ENCODE peak calls at places on chromosomes 16 and 17, in six cellular contexts. E is adrenal gland, W is stomach, Q is ovary, U is body of pancreas, X is H1. A is an unnamed sample.
A peak's percentile ranks its signal among the peaks of the same experiment; 100 is the strongest.

GRCh38 chr17:41451154-41451728 is 10.5 kb upstream of the KRT38 start:
- DNase-seq in E (no peak), W (no peak), Q (no peak), U (no peak), X (no peak), A (no peak)

GRCh38 chr16:89325861-89326471 is 108.5 kb downstream of the ZNF778 start:
- DNase-seq in E (peak; percentile 81), W (peak; percentile 72), Q (peak; percentile 66), U (peak; percentile 75), X (no peak), A (peak; percentile 56)

GRCh38 chr16:68992521-68992920 is 112.9 kb upstream of the HAS3 start:
- DNase-seq in E (no peak), W (no peak), Q (no peak), U (no peak), X (no peak), A (no peak)

GRCh38 chr17:32755045-32755805 is 121.7 kb downstream of the MYO1D start:
- DNase-seq in E (no peak), W (no peak), Q (no peak), U (no peak), X (no peak), A (no peak)

GRCh38 chr17:64073771-64074703 is 53.6 kb upstream of the ICAM2 start:
- DNase-seq in E (no peak), W (no peak), Q (no peak), U (no peak), X (no peak), A (no peak)

GRCh38 chr17:82110298-82110697 is 12.3 kb upstream of the FASN start:
- DNase-seq in E (no peak), W (no peak), Q (no peak), U (peak; percentile 51), X (no peak), A (no peak)

GRCh38 chr16:85652431-85653221 is 36.1 kb downstream of the GINS2 start:
- DNase-seq in E (peak; percentile 90), W (peak; percentile 63), Q (peak; percentile 80), U (peak; percentile 65), X (no peak), A (no peak)

GRCh38 chr16:58028541-58029070 is 3.1 kb downstream of the MMP15 start:
- DNase-seq in E (peak; percentile 31), W (no peak), Q (no peak), U (no peak), X (no peak), A (no peak)

GRCh38 chr16:19685176-19685575 is 32.9 kb downstream of the KNOP1 start:
- DNase-seq in E (no peak), W (no peak), Q (no peak), U (no peak), X (no peak), A (no peak)

GRCh38 chr16:88601313-88602036 is 31.3 kb downstream of the ZC3H18 start:
- DNase-seq in E (no peak), W (no peak), Q (no peak), U (no peak), X (no peak), A (no peak)

GRCh38 chr17:56317351-56318208 is 164.3 kb downstream of the ANKFN1 start:
- DNase-seq in E (no peak), W (no peak), Q (no peak), U (no peak), X (no peak), A (no peak)

GRCh38 chr17:7477392-7478275 is 1.8 kb downstream of the ZBTB4 start:
- DNase-seq in E (peak; percentile 80), W (peak; percentile 60), Q (peak; percentile 41), U (peak; percentile 69), X (no peak), A (no peak)

GRCh38 chr16:81445926-81446317 is 1.3 kb downstream of the CMIP start:
- DNase-seq in E (no peak), W (no peak), Q (peak; percentile 44), U (peak; percentile 36), X (peak; percentile 48), A (no peak)

GRCh38 chr16:30382398-30383015 is at the start of gene SEPTIN1:
- DNase-seq in E (no peak), W (no peak), Q (no peak), U (no peak), X (no peak), A (no peak)

GRCh38 chr17:16516594-16517018 is 24.6 kb upstream of the LRRC75A start:
- DNase-seq in E (peak; percentile 74), W (no peak), Q (peak; percentile 39), U (no peak), X (no peak), A (peak; percentile 40)

GRCh38 chr17:57705921-57706695 is 39.0 kb downstream of the CCDC182 start:
- DNase-seq in E (no peak), W (no peak), Q (no peak), U (no peak), X (peak; percentile 35), A (no peak)

GRCh38 chr17:28904800-28905199 is 1.9 kb upstream of the DHRS13 start:
- DNase-seq in E (no peak), W (no peak), Q (no peak), U (no peak), X (no peak), A (no peak)

GRCh38 chr17:28907052-28907438 is 4.2 kb upstream of the DHRS13 start:
- DNase-seq in E (no peak), W (no peak), Q (no peak), U (no peak), X (no peak), A (no peak)

GRCh38 chr17:28907709-28908475 is 5.0 kb upstream of the DHRS13 start:
- DNase-seq in E (no peak), W (no peak), Q (peak; percentile 49), U (no peak), X (no peak), A (no peak)

GRCh38 chr17:28908640-28909098 is 5.8 kb upstream of the DHRS13 start:
- DNase-seq in E (peak; percentile 61), W (no peak), Q (peak; percentile 78), U (no peak), X (no peak), A (no peak)

DNA sequence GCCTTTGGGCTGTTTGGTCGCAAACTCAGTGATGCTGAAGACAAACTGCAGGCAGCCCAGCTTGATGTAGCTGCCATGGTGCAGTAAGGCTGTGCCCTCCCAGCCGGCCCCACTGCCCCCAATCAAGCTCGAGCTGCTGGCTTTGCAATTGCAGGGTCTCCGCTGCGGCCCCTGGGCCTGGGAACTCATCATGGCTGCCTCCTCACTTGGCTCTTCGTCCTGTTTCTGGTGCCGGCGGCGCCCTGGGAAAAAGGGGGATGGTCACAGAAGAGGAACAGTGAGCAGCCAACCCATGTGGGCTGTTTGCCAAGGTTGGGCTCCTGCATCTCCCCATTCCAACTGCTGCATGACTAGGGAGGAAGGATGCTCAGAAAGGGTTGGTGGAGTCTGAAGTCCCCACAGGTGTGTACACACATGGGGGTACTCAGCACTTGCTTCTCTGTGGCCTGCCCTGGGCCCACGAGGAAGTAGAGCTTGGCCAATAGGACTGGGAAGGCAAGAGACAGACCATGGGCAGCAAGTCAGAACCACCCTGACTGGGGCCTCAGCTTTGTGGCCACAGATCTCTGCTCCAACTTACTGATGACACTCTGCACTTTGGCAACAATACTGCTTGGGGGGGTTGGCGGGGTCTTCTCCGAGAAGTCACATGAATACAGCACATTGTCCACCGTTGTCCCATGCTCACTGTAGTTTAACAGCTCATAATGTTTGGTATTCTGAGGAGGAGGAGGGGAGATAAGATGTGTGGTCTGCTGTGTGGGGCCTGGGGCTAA is 3.6 kb upstream of the DHRS13 start:
- DNase-seq in E (no peak), W (no peak), Q (no peak), U (no peak), X (no peak), A (no peak)
- H3K4me1 ChIP-seq in E (peaks cover 8% of the 10 kb centered on the region), W (peaks cover 60% of the 10 kb centered on the region), Q (peaks cover 7% of the 10 kb centered on the region), U (peaks cover 19% of the 10 kb centered on the region), X (peaks cover 5% of the 10 kb centered on the region), A (no peaks in the 10 kb centered on the region)

GRCh38 chr16:67199808-67200198 is 872 bp downstream of the ELMO3 start:
- DNase-seq in E (no peak), W (no peak), Q (no peak), U (no peak), X (peak; percentile 79), A (peak; percentile 62)
- TF ChIP-seq POLR2A in E (no peak), W (no peak), Q (no peak), U (no peak), X (no peak), A (peak; percentile 7)

GRCh38 chr17:59848778-59849177 is 44.0 kb downstream of the TUBD1 start:
- DNase-seq in E (peak; percentile 59), W (peak; percentile 74), Q (peak; percentile 72), U (peak; percentile 83), X (no peak), A (no peak)
- H3K4me3 ChIP-seq in E (no peak overlapping the region), W (no peak overlapping the region), Q (no peak overlapping the region), U (no peak overlapping the region), X (no peak overlapping the region), A (no peak overlapping the region)

GRCh38 chr17:31568140-31568938 is 176.9 kb downstream of the RAB11FIP4 start:
- DNase-seq in E (no peak), W (no peak), Q (peak; percentile 63), U (no peak), X (no peak), A (no peak)
- H3K4me1 ChIP-seq in E (no peaks in the 10 kb centered on the region), W (peaks cover 99% of the 10 kb centered on the region), Q (peaks cover 28% of the 10 kb centered on the region), U (peaks cover 75% of the 10 kb centered on the region), X (peaks cover 7% of the 10 kb centered on the region), A (no peaks in the 10 kb centered on the region)

GRCh38 chr16:398551-399277 is 1.7 kb downstream of the NME4 start:
- DNase-seq in E (no peak), W (no peak), Q (no peak), U (no peak), X (peak; percentile 68), A (no peak)
- TF ChIP-seq POLR2A in E (no peak), W (no peak), Q (no peak), U (no peak), X (no peak), A (no peak)

GRCh38 chr17:34667656-34668055 is 88.3 kb downstream of the TMEM132E start:
- DNase-seq in E (no peak), W (no peak), Q (no peak), U (no peak), X (no peak), A (no peak)
- H3K4me3 ChIP-seq in E (no peak overlapping the region), W (no peak overlapping the region), Q (no peak overlapping the region), U (no peak overlapping the region), X (no peak overlapping the region), A (no peak overlapping the region)

DNA sequence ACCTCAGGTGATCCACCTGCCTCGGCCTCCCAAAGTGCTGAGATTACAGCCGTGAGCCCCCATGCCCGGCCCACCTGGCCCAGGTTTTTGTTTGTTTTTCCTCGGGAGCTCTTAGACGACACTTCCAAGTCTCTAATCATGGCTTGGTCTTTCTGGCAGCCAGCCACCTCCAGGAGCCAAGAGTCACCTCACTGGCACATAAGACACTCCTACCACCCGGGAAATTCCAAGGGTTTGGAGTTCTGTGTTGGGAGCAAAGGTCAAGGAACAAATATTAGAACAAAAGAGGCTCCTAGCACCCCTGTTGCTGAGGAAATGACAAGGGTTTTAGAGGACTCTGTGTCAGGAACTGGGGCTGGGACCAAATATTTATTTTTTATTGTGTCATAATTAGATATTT is 29.4 kb downstream of the MGRN1 start:
- DNase-seq in E (peak; percentile 68), W (peak; percentile 95), Q (no peak), U (peak; percentile 93), X (no peak), A (peak; percentile 85)
- H3K4me1 ChIP-seq in E (peaks cover 10% of the 10 kb centered on the region), W (peaks cover 75% of the 10 kb centered on the region), Q (no peaks in the 10 kb centered on the region), U (peaks cover 32% of the 10 kb centered on the region), X (no peaks in the 10 kb centered on the region), A (no peaks in the 10 kb centered on the region)

GRCh38 chr16:61128545-61129323 is 907.5 kb downstream of the CDH8 start:
- DNase-seq in E (no peak), W (no peak), Q (no peak), U (no peak), X (no peak), A (no peak)
- TF ChIP-seq POLR2A in E (no peak), W (no peak), Q (no peak), U (no peak), X (no peak), A (no peak)

GRCh38 chr17:44071772-44072171 is 1.2 kb downstream of the G6PC3 start:
- DNase-seq in E (no peak), W (no peak), Q (no peak), U (no peak), X (no peak), A (no peak)
- H3K4me3 ChIP-seq in E (no peak overlapping the region), W (peak overlapping the region; percentile 79), Q (no peak overlapping the region), U (no peak overlapping the region), X (peak overlapping the region; percentile 80), A (no peak overlapping the region)

A was measured in Peyer's patch.